ENCODE peak calls at places on chromosomes 13 and 19, in eight cellular contexts. F is fibroblast of the conjunctiva; V is colonic mucosa; I is cardiac fibroblast; U is stimulated activated CD4-positive, alpha-beta T cell treated with anti-CD3 and anti-CD28 coated beads, Interleukin-4, amount 100 ng/mL, for 48 hours; E is glutamatergic neuron; T is fibroblast of mammary gland; M is MG63. D is an unnamed sample.

GRCh38 chr19:5580116-5580515 is 12.4 kb upstream of the TINCR start:
- DNase-seq in F (no peak), I (no peak), E (no peak), M (no peak), V (no peak), U (no peak), T (no peak), D (no peak)

GRCh38 chr13:68851026-68851425 is 1256.6 kb upstream of the ATXN8OS start:
- DNase-seq in M (no peak), E (no peak), V (no peak), U (no peak), F (no peak), T (no peak), I (no peak), D (no peak)

GRCh38 chr19:35715981-35716734 is 1.6 kb upstream of the KMT2B start:
- DNase-seq in M (peak), I (no peak), T (no peak), E (no peak), F (no peak), V (peak), U (no peak), D (no peak)

GRCh38 chr19:58035863-58036262 is 2.0 kb downstream of the ZSCAN1 start:
- DNase-seq in T (no peak), F (no peak), M (no peak), U (no peak), V (no peak), E (no peak), I (no peak), D (no peak)

GRCh38 chr19:13796301-13797057 is 1.2 kb downstream of the ZSWIM4 start:
- DNase-seq in M (peak), U (no peak), I (peak), F (peak), V (peak), T (peak), E (no peak), D (peak)

GRCh38 chr13:80586356-80586755 is 245.4 kb upstream of the SPRY2 start:
- DNase-seq in E (no peak), F (no peak), U (no peak), M (no peak), V (no peak), T (peak), I (peak), D (peak)

GRCh38 chr19:16627194-16627927 is 643 bp downstream of the MED26 start:
- DNase-seq in E (peak), I (peak), T (no peak), F (no peak), U (peak), M (no peak), V (peak), D (no peak)

GRCh38 chr19:48121066-48121465 is 10.4 kb upstream of the PLA2G4C start:
- DNase-seq in V (no peak), M (no peak), I (no peak), T (no peak), U (no peak), E (no peak), F (no peak), D (no peak)